ENCODE peak calls at places on chromosomes 13 and 19, in ten cellular contexts. One of them, this sample, is unnamed.

GRCh38 chr19:45413497-45413896 is 7.1 kb downstream of the POLR1G start:
- DNase-seq in tibial artery: no peak
- DNase-seq in glutamatergic neuron: no peak
- DNase-seq in BJ: no peak
- DNase-seq in HFF-Myc: no peak
- DNase-seq in lower leg skin: no peak
- DNase-seq in lung: no peak
- DNase-seq in neural crest cell: no peak
- DNase-seq in GM06990: no peak
- DNase-seq in AG04450: no peak
- DNase-seq in this sample: no peak

GRCh38 chr19:12574036-12574435 is 22.8 kb upstream of the ZNF564 start:
- DNase-seq in neural crest cell: no peak
- DNase-seq in GM06990: peak; percentile 46
- DNase-seq in lower leg skin: no peak
- DNase-seq in lung: no peak
- DNase-seq in AG04450: no peak
- DNase-seq in HFF-Myc: no peak
- DNase-seq in BJ: no peak
- DNase-seq in tibial artery: no peak
- DNase-seq in glutamatergic neuron: no peak
- DNase-seq in this sample: no peak

GRCh38 chr13:27622102-27622820 is 569 bp downstream of the POLR1D start:
- DNase-seq in BJ: no peak
- DNase-seq in tibial artery: no peak
- DNase-seq in lung: no peak
- DNase-seq in AG04450: no peak
- DNase-seq in lower leg skin: no peak
- DNase-seq in GM06990: no peak
- DNase-seq in glutamatergic neuron: no peak
- DNase-seq in HFF-Myc: no peak
- DNase-seq in neural crest cell: no peak
- DNase-seq in this sample: no peak

GRCh38 chr13:93338906-93339305 is 112.3 kb downstream of the GPC6 start:
- DNase-seq in HFF-Myc: no peak
- DNase-seq in lower leg skin: no peak
- DNase-seq in AG04450: no peak
- DNase-seq in glutamatergic neuron: no peak
- DNase-seq in lung: no peak
- DNase-seq in neural crest cell: no peak
- DNase-seq in tibial artery: no peak
- DNase-seq in BJ: no peak
- DNase-seq in GM06990: no peak
- DNase-seq in this sample: no peak

GRCh38 chr19:46303702-46304397 is 7.0 kb downstream of the HIF3A start:
- DNase-seq in glutamatergic neuron: peak; percentile 82
- DNase-seq in AG04450: no peak
- DNase-seq in GM06990: no peak
- DNase-seq in BJ: no peak
- DNase-seq in lower leg skin: peak; percentile 50
- DNase-seq in HFF-Myc: no peak
- DNase-seq in tibial artery: peak; percentile 36
- DNase-seq in neural crest cell: peak; percentile 64
- DNase-seq in lung: peak; percentile 93
- DNase-seq in this sample: no peak

GRCh38 chr13:104296301-104296700 is 1230.1 kb upstream of the SLC10A2 start:
- DNase-seq in lung: no peak
- DNase-seq in lower leg skin: no peak
- DNase-seq in neural crest cell: no peak
- DNase-seq in glutamatergic neuron: no peak
- DNase-seq in HFF-Myc: no peak
- DNase-seq in BJ: no peak
- DNase-seq in AG04450: no peak
- DNase-seq in GM06990: no peak
- DNase-seq in tibial artery: no peak
- DNase-seq in this sample: no peak

GRCh38 chr19:39858541-39858940 is 12.4 kb upstream of the FBL start:
- DNase-seq in glutamatergic neuron: no peak
- DNase-seq in lung: no peak
- DNase-seq in neural crest cell: no peak
- DNase-seq in BJ: no peak
- DNase-seq in tibial artery: no peak
- DNase-seq in HFF-Myc: no peak
- DNase-seq in AG04450: no peak
- DNase-seq in lower leg skin: no peak
- DNase-seq in GM06990: no peak
- DNase-seq in this sample: no peak

GRCh38 chr13:106038752-106039151 is 496.7 kb downstream of the EFNB2 start:
- DNase-seq in lower leg skin: no peak
- DNase-seq in neural crest cell: no peak
- DNase-seq in tibial artery: no peak
- DNase-seq in glutamatergic neuron: no peak
- DNase-seq in lung: no peak
- DNase-seq in GM06990: no peak
- DNase-seq in AG04450: peak; percentile 44
- DNase-seq in HFF-Myc: peak; percentile 30
- DNase-seq in BJ: peak; percentile 59
- DNase-seq in this sample: no peak

GRCh38 chr13:110138009-110138699 is 168.8 kb downstream of the COL4A1 start:
- DNase-seq in lung: peak; percentile 73
- DNase-seq in tibial artery: peak; percentile 73
- DNase-seq in HFF-Myc: no peak
- DNase-seq in GM06990: peak; percentile 77
- DNase-seq in neural crest cell: no peak
- DNase-seq in lower leg skin: peak; percentile 50
- DNase-seq in BJ: no peak
- DNase-seq in glutamatergic neuron: no peak
- DNase-seq in AG04450: no peak
- DNase-seq in this sample: no peak

GRCh38 chr19:3880471-3881271 is at the start of gene ATCAY:
- DNase-seq in lung: no peak
- DNase-seq in BJ: no peak
- DNase-seq in tibial artery: no peak
- DNase-seq in glutamatergic neuron: peak; percentile 82
- DNase-seq in lower leg skin: no peak
- DNase-seq in neural crest cell: peak; percentile 36
- DNase-seq in AG04450: no peak
- DNase-seq in GM06990: no peak
- DNase-seq in HFF-Myc: no peak
- DNase-seq in this sample: no peak

GRCh38 chr19:45489216-45489855 is 7.5 kb downstream of the RTN2 start:
- DNase-seq in GM06990: no peak
- DNase-seq in BJ: no peak
- DNase-seq in tibial artery: no peak
- DNase-seq in lower leg skin: no peak
- DNase-seq in neural crest cell: no peak
- DNase-seq in glutamatergic neuron: no peak
- DNase-seq in AG04450: no peak
- DNase-seq in lung: no peak
- DNase-seq in HFF-Myc: no peak
- DNase-seq in this sample: no peak

GRCh38 chr13:46165485-46166220 is 16.3 kb downstream of the LCP1 start:
- DNase-seq in HFF-Myc: no peak
- DNase-seq in AG04450: no peak
- DNase-seq in neural crest cell: no peak
- DNase-seq in glutamatergic neuron: no peak
- DNase-seq in lung: no peak
- DNase-seq in GM06990: peak; percentile 70
- DNase-seq in lower leg skin: no peak
- DNase-seq in tibial artery: no peak
- DNase-seq in BJ: no peak
- DNase-seq in this sample: no peak

DNA sequence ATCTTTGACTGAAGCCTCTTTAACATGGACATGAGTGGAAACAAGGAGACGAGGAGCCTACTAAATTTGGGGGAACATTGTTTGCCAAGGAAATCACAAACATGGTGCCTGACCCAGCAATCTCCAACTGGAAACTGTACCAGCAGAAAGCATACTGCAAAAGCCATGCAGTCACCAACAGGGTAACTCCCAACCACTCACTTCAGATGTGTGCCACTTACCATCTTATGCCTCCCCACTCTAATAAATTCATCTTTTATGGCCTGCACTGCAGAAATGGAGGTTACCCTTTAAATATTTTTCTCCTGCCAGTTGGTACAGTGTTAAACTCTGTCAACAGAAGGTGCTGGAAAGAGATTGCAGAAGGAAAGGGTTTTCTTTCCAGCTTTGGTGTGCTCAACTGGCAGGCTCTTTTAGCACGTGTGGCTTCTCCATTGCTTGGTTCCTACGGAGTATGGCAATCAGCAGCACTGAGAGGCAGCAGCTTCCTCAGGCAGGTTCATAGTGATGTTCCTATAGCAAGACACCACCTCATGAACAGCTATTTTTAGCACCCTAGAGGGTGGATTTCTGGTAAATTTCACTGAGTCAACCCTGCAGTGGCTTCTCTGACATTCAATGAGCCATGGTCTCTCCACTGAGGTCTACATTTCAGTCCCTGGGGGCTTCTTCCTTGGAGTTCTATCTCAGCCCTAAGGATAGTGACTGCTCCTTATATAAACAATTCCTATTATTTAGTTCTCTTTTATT is 21.4 kb downstream of the MIR17HG start:
- DNase-seq in tibial artery: no peak
- DNase-seq in neural crest cell: no peak
- DNase-seq in GM06990: no peak
- DNase-seq in BJ: no peak
- DNase-seq in lung: no peak
- DNase-seq in glutamatergic neuron: no peak
- DNase-seq in HFF-Myc: no peak
- DNase-seq in lower leg skin: no peak
- DNase-seq in AG04450: no peak
- DNase-seq in this sample: no peak
- TF ChIP-seq CTCF in tibial artery: no peak
- TF ChIP-seq CTCF in neural crest cell: no peak
- TF ChIP-seq CTCF in GM06990: no peak
- TF ChIP-seq CTCF in BJ: no peak
- TF ChIP-seq CTCF in lung: no peak
- TF ChIP-seq CTCF in glutamatergic neuron: no peak
- TF ChIP-seq CTCF in HFF-Myc: no peak
- TF ChIP-seq CTCF in lower leg skin: no peak
- TF ChIP-seq CTCF in AG04450: no peak
- TF ChIP-seq CTCF in this sample: no peak

GRCh38 chr19:1769645-1769985 is 16.3 kb downstream of the ONECUT3 start:
- DNase-seq in lower leg skin: no peak
- DNase-seq in lung: no peak
- DNase-seq in tibial artery: no peak
- DNase-seq in AG04450: no peak
- DNase-seq in glutamatergic neuron: peak; percentile 77
- DNase-seq in neural crest cell: no peak
- DNase-seq in HFF-Myc: no peak
- DNase-seq in BJ: no peak
- DNase-seq in GM06990: no peak
- DNase-seq in this sample: no peak

GRCh38 chr19:1766800-1767352 is 13.6 kb downstream of the ONECUT3 start:
- DNase-seq in tibial artery: no peak
- DNase-seq in neural crest cell: no peak
- DNase-seq in lung: no peak
- DNase-seq in AG04450: no peak
- DNase-seq in BJ: no peak
- DNase-seq in lower leg skin: no peak
- DNase-seq in HFF-Myc: no peak
- DNase-seq in glutamatergic neuron: no peak
- DNase-seq in GM06990: no peak
- DNase-seq in this sample: no peak

GRCh38 chr19:1768918-1769644 is 15.8 kb downstream of the ONECUT3 start:
- DNase-seq in tibial artery: no peak
- DNase-seq in lower leg skin: no peak
- DNase-seq in BJ: no peak
- DNase-seq in AG04450: no peak
- DNase-seq in HFF-Myc: no peak
- DNase-seq in lung: no peak
- DNase-seq in neural crest cell: no peak
- DNase-seq in GM06990: no peak
- DNase-seq in glutamatergic neuron: no peak
- DNase-seq in this sample: no peak

GRCh38 chr19:1767464-1767933 is 14.2 kb downstream of the ONECUT3 start:
- DNase-seq in tibial artery: no peak
- DNase-seq in neural crest cell: peak; percentile 78
- DNase-seq in GM06990: no peak
- DNase-seq in AG04450: no peak
- DNase-seq in BJ: no peak
- DNase-seq in HFF-Myc: no peak
- DNase-seq in lung: peak; percentile 44
- DNase-seq in glutamatergic neuron: peak; percentile 83
- DNase-seq in lower leg skin: no peak
- DNase-seq in this sample: no peak

GRCh38 chr19:1768248-1768647 is 14.9 kb downstream of the ONECUT3 start:
- DNase-seq in neural crest cell: peak; percentile 64
- DNase-seq in BJ: no peak
- DNase-seq in HFF-Myc: no peak
- DNase-seq in glutamatergic neuron: peak; percentile 80
- DNase-seq in tibial artery: no peak
- DNase-seq in GM06990: no peak
- DNase-seq in AG04450: no peak
- DNase-seq in lung: no peak
- DNase-seq in lower leg skin: no peak
- DNase-seq in this sample: no peak
- TF ChIP-seq CTCF in neural crest cell: peak; percentile 35
- TF ChIP-seq CTCF in BJ: peak; percentile 39
- TF ChIP-seq CTCF in HFF-Myc: peak; percentile 21
- TF ChIP-seq CTCF in glutamatergic neuron: no peak
- TF ChIP-seq CTCF in tibial artery: no peak
- TF ChIP-seq CTCF in GM06990: peak; percentile 12
- TF ChIP-seq CTCF in AG04450: peak; percentile 25
- TF ChIP-seq CTCF in lung: no peak
- TF ChIP-seq CTCF in lower leg skin: no peak
- TF ChIP-seq CTCF in this sample: peak; percentile 9

GRCh38 chr19:42178791-42179500 is 38.5 kb downstream of the DEDD2 start:
- DNase-seq in AG04450: no peak
- DNase-seq in tibial artery: no peak
- DNase-seq in glutamatergic neuron: peak; percentile 76
- DNase-seq in lower leg skin: no peak
- DNase-seq in BJ: no peak
- DNase-seq in lung: no peak
- DNase-seq in neural crest cell: peak; percentile 31
- DNase-seq in HFF-Myc: no peak
- DNase-seq in GM06990: no peak
- DNase-seq in this sample: no peak
- TF ChIP-seq CTCF in AG04450: peak; percentile 44
- TF ChIP-seq CTCF in tibial artery: no peak
- TF ChIP-seq CTCF in glutamatergic neuron: peak; percentile 77
- TF ChIP-seq CTCF in lower leg skin: no peak
- TF ChIP-seq CTCF in BJ: peak; percentile 52
- TF ChIP-seq CTCF in lung: no peak
- TF ChIP-seq CTCF in neural crest cell: peak; percentile 50
- TF ChIP-seq CTCF in HFF-Myc: peak; percentile 55
- TF ChIP-seq CTCF in GM06990: peak; percentile 67
- TF ChIP-seq CTCF in this sample: peak; percentile 62

DNA sequence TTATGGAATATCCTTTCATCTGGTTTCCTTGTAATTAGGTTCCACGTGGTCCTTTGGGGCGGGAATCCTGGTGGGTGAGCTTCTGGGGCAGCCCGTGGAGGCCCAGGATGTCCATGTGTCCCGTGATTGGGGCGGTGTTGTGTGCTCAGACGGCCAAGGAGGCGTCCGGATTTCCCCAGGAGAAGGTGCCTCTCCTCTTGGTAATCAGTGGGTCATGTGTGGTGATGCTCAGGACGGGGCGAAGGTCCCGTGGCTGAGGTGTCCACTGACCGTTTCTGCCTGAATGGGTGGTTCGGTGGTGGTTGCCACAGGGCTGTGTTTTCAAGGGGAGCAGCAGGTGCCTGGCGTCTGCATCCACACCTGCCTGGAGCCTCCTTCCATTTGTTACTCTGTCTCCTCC is 52.2 kb upstream of the F7 start:
- DNase-seq in glutamatergic neuron: peak; percentile 5
- DNase-seq in lung: no peak
- DNase-seq in GM06990: no peak
- DNase-seq in neural crest cell: no peak
- DNase-seq in tibial artery: no peak
- DNase-seq in lower leg skin: no peak
- DNase-seq in HFF-Myc: no peak
- DNase-seq in BJ: no peak
- DNase-seq in AG04450: no peak
- DNase-seq in this sample: peak; percentile 74
- TF ChIP-seq CTCF in glutamatergic neuron: no peak
- TF ChIP-seq CTCF in lung: no peak
- TF ChIP-seq CTCF in GM06990: no peak
- TF ChIP-seq CTCF in neural crest cell: no peak
- TF ChIP-seq CTCF in tibial artery: no peak
- TF ChIP-seq CTCF in lower leg skin: no peak
- TF ChIP-seq CTCF in HFF-Myc: no peak
- TF ChIP-seq CTCF in BJ: no peak
- TF ChIP-seq CTCF in AG04450: no peak
- TF ChIP-seq CTCF in this sample: no peak

This sample was measured in chondrocyte.